ENCODE peak calls at places on chromosomes 16 and 17, in six cellular contexts. N is adrenal gland, T is H54, R is ovary, J is heart left ventricle, I is stomach. Z is an unnamed sample.
A peak's percentile ranks its signal among the peaks of the same experiment; 100 is the strongest.

GRCh38 chr17:38789185-38789584 is 10.2 kb downstream of the PIP4K2B start:
- DNase-seq in I (no peak), T (no peak), J (no peak), N (no peak), R (no peak), Z (no peak)

GRCh38 chr16:69404275-69404805 is 18.5 kb upstream of the TERF2 start:
- DNase-seq in T (no peak), I (peak; percentile 69), N (peak; percentile 79), R (peak; percentile 31), J (peak; percentile 45), Z (no peak)

GRCh38 chr16:926715-927114 is 44.1 kb downstream of the LMF1 start:
- DNase-seq in J (peak; percentile 6), R (no peak), T (no peak), I (no peak), N (no peak), Z (no peak)

GRCh38 chr16:69397821-69398521 is 12.2 kb upstream of the TERF2 start:
- DNase-seq in I (no peak), R (peak; percentile 59), N (peak; percentile 85), J (peak; percentile 48), T (no peak), Z (no peak)

GRCh38 chr16:69910964-69911363 is 40.2 kb upstream of the CLEC18A start:
- DNase-seq in J (no peak), R (no peak), T (no peak), N (no peak), I (no peak), Z (no peak)

GRCh38 chr17:76241205-76241539 is 879 bp upstream of the RNF157 start:
- DNase-seq in J (peak; percentile 48), R (peak; percentile 29), N (peak; percentile 61), T (no peak), I (peak; percentile 48), Z (peak; percentile 87)

GRCh38 chr17:42279776-42280630 is 3.8 kb upstream of the STAT5B start:
- DNase-seq in J (no peak), T (no peak), N (peak; percentile 73), R (no peak), I (peak; percentile 17), Z (no peak)

GRCh38 chr17:2378905-2379304 is 22.0 kb downstream of the MNT start:
- DNase-seq in T (no peak), J (no peak), R (no peak), N (no peak), I (no peak), Z (no peak)

GRCh38 chr17:58320163-58320558 is 8.4 kb downstream of the TSPOAP1 start:
- DNase-seq in R (no peak), T (no peak), J (no peak), N (no peak), I (no peak), Z (no peak)

GRCh38 chr16:24670623-24671454 is 58.6 kb upstream of the TNRC6A start:
- DNase-seq in I (no peak), J (peak; percentile 85), N (peak; percentile 96), R (peak; percentile 54), T (peak; percentile 58), Z (peak; percentile 23)

GRCh38 chr17:80385046-80385445 is 29.9 kb upstream of the ENDOV start:
- DNase-seq in I (no peak), N (peak; percentile 49), J (no peak), R (no peak), T (no peak), Z (no peak)

GRCh38 chr16:47506800-47507199 is 45.7 kb downstream of the PHKB start:
- DNase-seq in J (no peak), T (no peak), N (peak; percentile 48), R (no peak), I (no peak), Z (no peak)

GRCh38 chr16:46929378-46930332 is 43.8 kb downstream of the DNAJA2 start:
- DNase-seq in T (peak; percentile 79), N (peak; percentile 82), I (peak; percentile 80), R (peak; percentile 36), J (peak; percentile 63), Z (peak; percentile 93)

GRCh38 chr17:4852504-4853075 is 19.4 kb downstream of the MINK1 start:
- DNase-seq in T (no peak), J (no peak), R (no peak), N (no peak), I (no peak), Z (no peak)

GRCh38 chr16:88807626-88808453 is 3.9 kb downstream of the APRT start:
- DNase-seq in N (no peak), J (no peak), I (no peak), T (no peak), R (no peak), Z (no peak)
- TF ChIP-seq POLR2A in N (no peak), J (no peak), I (no peak), T (no peak), R (no peak), Z (no peak)

GRCh38 chr16:66954097-66954659 is 6.9 kb upstream of the CES3 start:
- DNase-seq in T (peak; percentile 56), J (no peak), I (peak; percentile 84), N (peak; percentile 91), R (peak; percentile 73), Z (peak; percentile 94)
- TF ChIP-seq POLR2A in T (no peak), J (no peak), I (no peak), N (no peak), R (no peak), Z (no peak)

DNA sequence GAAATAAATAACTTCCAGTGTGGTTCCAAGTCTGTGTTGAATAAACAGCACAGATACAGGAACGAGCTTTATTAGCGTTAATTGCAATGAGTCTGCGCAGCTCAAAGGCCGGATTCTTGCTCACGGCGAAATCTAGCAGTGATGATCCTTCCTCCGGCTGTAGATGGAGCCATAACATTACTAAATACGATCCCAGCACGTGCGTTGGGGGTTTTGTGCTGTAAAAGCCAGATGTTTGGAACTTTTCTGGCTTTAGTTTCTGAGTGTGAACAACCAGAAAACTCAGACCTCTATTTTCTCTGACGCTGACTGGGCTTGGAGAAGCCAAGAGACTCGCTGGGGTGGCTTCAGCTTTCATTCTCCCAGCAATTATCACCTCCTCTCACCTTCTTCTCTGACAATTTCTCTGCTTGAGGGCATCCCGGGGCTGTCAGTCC is 47.0 kb upstream of the AKTIP start:
- DNase-seq in T (peak; percentile 35), I (peak; percentile 57), J (peak; percentile 39), R (peak; percentile 35), N (peak; percentile 82), Z (peak; percentile 63)
- TF ChIP-seq POLR2A in T (no peak), I (no peak), J (no peak), R (no peak), N (no peak), Z (no peak)

GRCh38 chr17:8267480-8268147 is 18.5 kb downstream of the PFAS start:
- DNase-seq in J (no peak), T (no peak), N (no peak), R (no peak), I (no peak), Z (no peak)
- TF ChIP-seq POLR2A in J (no peak), T (no peak), N (no peak), R (no peak), I (no peak), Z (no peak)

GRCh38 chr17:28864991-28865849 is 10.4 kb downstream of the ERAL1 start:
- DNase-seq in T (no peak), I (peak; percentile 51), J (no peak), R (no peak), N (no peak), Z (no peak)
- TF ChIP-seq POLR2A in T (no peak), I (no peak), J (no peak), R (no peak), N (no peak), Z (no peak)

GRCh38 chr17:9080296-9080914 is 59.1 kb downstream of the NTN1 start:
- DNase-seq in I (no peak), J (no peak), N (no peak), R (no peak), T (no peak), Z (no peak)
- TF ChIP-seq POLR2A in I (no peak), J (no peak), N (no peak), R (no peak), T (no peak), Z (no peak)

GRCh38 chr17:49361902-49362722 is at the start of gene ZNF652:
- DNase-seq in J (peak; percentile 88), R (peak; percentile 89), N (peak; percentile 94), T (peak; percentile 95), I (peak; percentile 97), Z (peak; percentile 97)
- TF ChIP-seq POLR2A in J (no peak), R (peak; percentile 44), N (peak; percentile 61), T (peak; percentile 67), I (no peak), Z (no peak)

Z was measured in lower leg skin.